ENCODE peak calls at places on chromosomes 5 and 9, in five cellular contexts. T is activated T-helper 9 cell treated with anti-CD3 and anti-CD28 coated beads, Interleukin-2, amount 50 U/mL, for 16 hours; G is bronchial epithelial cell; X is stimulated activated CD8-positive, alpha-beta memory T cell treated with anti-CD3 and anti-CD28 coated beads, Interleukin-15, amount 100 ng/mL, for 1 hour; Z is vagina. O is an unnamed sample.

GRCh38 chr9:2966846-2967372 is 123.0 kb upstream of the PUM3 start:
- DNase-seq in T (no peak), G (no peak), X (no peak), Z (no peak), O (no peak)

GRCh38 chr5:157651623-157652376 is 438 bp downstream of the SOX30 start:
- DNase-seq in T (peak; percentile 74), G (peak; percentile 58), X (peak; percentile 49), Z (no peak), O (peak; percentile 89)

GRCh38 chr9:133916159-133916541 is 76.0 kb downstream of the VAV2 start:
- DNase-seq in T (no peak), G (no peak), X (no peak), Z (no peak), O (no peak)

GRCh38 chr9:36815023-36815422 is 219.0 kb downstream of the PAX5 start:
- DNase-seq in T (no peak), G (no peak), X (no peak), Z (no peak), O (no peak)

GRCh38 chr5:133407277-133407632 is 205.1 kb downstream of the FSTL4 start:
- DNase-seq in T (no peak), G (peak; percentile 32), X (no peak), Z (peak; percentile 56), O (no peak)

GRCh38 chr5:155727512-155728145 is 599.3 kb upstream of the SGCD start:
- DNase-seq in T (no peak), G (no peak), X (no peak), Z (no peak), O (no peak)

GRCh38 chr5:81242906-81243436 is 9.8 kb downstream of the CKMT2 start:
- DNase-seq in T (no peak), G (no peak), X (no peak), Z (no peak), O (no peak)

GRCh38 chr9:79616013-79616412 is 44.2 kb downstream of the TLE4 start:
- DNase-seq in T (no peak), G (no peak), X (no peak), Z (no peak), O (no peak)

GRCh38 chr9:130633336-130634190 is 30.8 kb upstream of the PRDM12 start:
- DNase-seq in T (no peak), G (no peak), X (no peak), Z (no peak), O (no peak)

GRCh38 chr5:119943148-119943547 is 313.8 kb downstream of the FAM170A start:
- DNase-seq in T (no peak), G (peak; percentile 18), X (no peak), Z (no peak), O (no peak)

GRCh38 chr9:130915096-130915447 is 18.5 kb upstream of the QRFP start:
- DNase-seq in T (no peak), G (no peak), X (no peak), Z (no peak), O (no peak)

GRCh38 chr5:178424141-178424855 is 165.9 kb downstream of the COL23A1 start:
- DNase-seq in T (no peak), G (no peak), X (no peak), Z (peak; percentile 32), O (no peak)

GRCh38 chr5:40983781-40984180 is 74.5 kb downstream of the C7 start:
- DNase-seq in T (no peak), G (peak; percentile 85), X (no peak), Z (no peak), O (no peak)

GRCh38 chr5:27328480-27328879 is 290.1 kb upstream of the CDH9 start:
- DNase-seq in T (no peak), G (peak; percentile 90), X (no peak), Z (no peak), O (no peak)

GRCh38 chr5:134975078-134975715 is 7.5 kb downstream of the CATSPER3 start:
- DNase-seq in T (no peak), G (peak; percentile 30), X (no peak), Z (no peak), O (no peak)

GRCh38 chr5:153400931-153401330 is 89.5 kb upstream of the GRIA1 start:
- DNase-seq in T (no peak), G (no peak), X (no peak), Z (no peak), O (no peak)

GRCh38 chr5:80216753-80217596 is 38.9 kb downstream of the SERINC5 start:
- DNase-seq in T (no peak), G (no peak), X (no peak), Z (no peak), O (no peak)

GRCh38 chr5:53211799-53212198 is 102.2 kb upstream of the MOCS2 start:
- DNase-seq in T (no peak), G (peak; percentile 98), X (no peak), Z (no peak), O (no peak)

GRCh38 chr9:69622664-69623063 is 49.5 kb downstream of the APBA1 start:
- DNase-seq in T (no peak), G (peak; percentile 16), X (no peak), Z (no peak), O (no peak)

GRCh38 chr5:87413116-87413645 is 451 bp upstream of the CCNH start:
- DNase-seq in T (no peak), G (no peak), X (no peak), Z (no peak), O (no peak)

GRCh38 chr5:39755986-39756385 is 331.2 kb upstream of the DAB2 start:
- DNase-seq in T (no peak), G (peak; percentile 74), X (no peak), Z (no peak), O (no peak)

GRCh38 chr5:90644132-90644531 is 85.5 kb downstream of the ADGRV1 start:
- DNase-seq in T (no peak), G (no peak), X (no peak), Z (no peak), O (no peak)

GRCh38 chr9:37167456-37167855 is 47.1 kb downstream of the ZCCHC7 start:
- DNase-seq in T (no peak), G (no peak), X (no peak), Z (no peak), O (no peak)

GRCh38 chr5:115686692-115687054 is 60.8 kb upstream of the TMED7 start:
- DNase-seq in T (no peak), G (peak; percentile 69), X (no peak), Z (no peak), O (no peak)

GRCh38 chr5:31393126-31393525 is 138.8 kb downstream of the DROSHA start:
- DNase-seq in T (no peak), G (peak; percentile 35), X (no peak), Z (no peak), O (no peak)

GRCh38 chr5:179223961-179224360 is 121.3 kb downstream of the ADAMTS2 start:
- DNase-seq in T (no peak), G (no peak), X (no peak), Z (no peak), O (peak; percentile 8)

GRCh38 chr5:107796797-107797196 is 126.1 kb upstream of the EFNA5 start:
- DNase-seq in T (no peak), G (no peak), X (no peak), Z (no peak), O (no peak)

O was measured in WTC11.